ENCODE peak calls at places on chromosome 20, in six cellular contexts. One of them, this sample, is unnamed.

GRCh38 chr20:10171864-10172751 is 46.5 kb upstream of the SNAP25 start:
- DNase-seq in fibroblast of villous mesenchyme: peak; percentile 23
- DNase-seq in tibial artery: peak; percentile 73
- DNase-seq in heart right ventricle: no peak
- DNase-seq in brain microvascular endothelial cell: peak; percentile 4
- DNase-seq in MM.1S: no peak
- DNase-seq in this sample: peak; percentile 57

GRCh38 chr20:25277941-25278521 is 30.1 kb downstream of the PYGB start:
- DNase-seq in fibroblast of villous mesenchyme: no peak
- DNase-seq in heart right ventricle: no peak
- DNase-seq in tibial artery: peak; percentile 57
- DNase-seq in MM.1S: no peak
- DNase-seq in brain microvascular endothelial cell: no peak
- DNase-seq in this sample: no peak

GRCh38 chr20:10047427-10047826 is 12.6 kb downstream of the ANKEF1 start:
- DNase-seq in tibial artery: no peak
- DNase-seq in MM.1S: no peak
- DNase-seq in fibroblast of villous mesenchyme: no peak
- DNase-seq in brain microvascular endothelial cell: no peak
- DNase-seq in heart right ventricle: no peak
- DNase-seq in this sample: no peak

GRCh38 chr20:45128066-45128465 is 3.8 kb upstream of the WFDC12 start:
- DNase-seq in fibroblast of villous mesenchyme: no peak
- DNase-seq in MM.1S: no peak
- DNase-seq in tibial artery: no peak
- DNase-seq in brain microvascular endothelial cell: no peak
- DNase-seq in heart right ventricle: no peak
- DNase-seq in this sample: no peak

GRCh38 chr20:45011108-45011526 is 44.8 kb downstream of the STK4 start:
- DNase-seq in heart right ventricle: peak; percentile 50
- DNase-seq in fibroblast of villous mesenchyme: peak; percentile 73
- DNase-seq in MM.1S: peak; percentile 57
- DNase-seq in tibial artery: no peak
- DNase-seq in brain microvascular endothelial cell: peak; percentile 80
- DNase-seq in this sample: peak; percentile 56

GRCh38 chr20:36101201-36101600 is 53.3 kb upstream of the EPB41L1 start:
- DNase-seq in MM.1S: peak; percentile 86
- DNase-seq in heart right ventricle: no peak
- DNase-seq in tibial artery: no peak
- DNase-seq in brain microvascular endothelial cell: no peak
- DNase-seq in fibroblast of villous mesenchyme: no peak
- DNase-seq in this sample: no peak

GRCh38 chr20:10508468-10509251 is 73.6 kb downstream of the SLX4IP start:
- DNase-seq in brain microvascular endothelial cell: peak; percentile 43
- DNase-seq in fibroblast of villous mesenchyme: peak; percentile 91
- DNase-seq in heart right ventricle: no peak
- DNase-seq in tibial artery: peak; percentile 73
- DNase-seq in MM.1S: no peak
- DNase-seq in this sample: peak; percentile 70

GRCh38 chr20:33909331-33909921 is 84.3 kb upstream of the RALY start:
- DNase-seq in MM.1S: no peak
- DNase-seq in tibial artery: no peak
- DNase-seq in brain microvascular endothelial cell: peak; percentile 91
- DNase-seq in heart right ventricle: no peak
- DNase-seq in fibroblast of villous mesenchyme: peak; percentile 72
- DNase-seq in this sample: peak; percentile 55

GRCh38 chr20:6746901-6747609 is 20.4 kb upstream of the BMP2 start:
- DNase-seq in MM.1S: no peak
- DNase-seq in brain microvascular endothelial cell: peak; percentile 57
- DNase-seq in heart right ventricle: no peak
- DNase-seq in fibroblast of villous mesenchyme: no peak
- DNase-seq in tibial artery: no peak
- DNase-seq in this sample: no peak

GRCh38 chr20:23920408-23920780 is 40.8 kb upstream of the CST5 start:
- DNase-seq in heart right ventricle: no peak
- DNase-seq in brain microvascular endothelial cell: no peak
- DNase-seq in fibroblast of villous mesenchyme: no peak
- DNase-seq in tibial artery: no peak
- DNase-seq in MM.1S: no peak
- DNase-seq in this sample: peak; percentile 44

GRCh38 chr20:63383556-63383955 is 22.4 kb upstream of the CHRNA4 start:
- DNase-seq in brain microvascular endothelial cell: no peak
- DNase-seq in MM.1S: no peak
- DNase-seq in tibial artery: no peak
- DNase-seq in fibroblast of villous mesenchyme: no peak
- DNase-seq in heart right ventricle: no peak
- DNase-seq in this sample: no peak

GRCh38 chr20:22379472-22379871 is 204.9 kb downstream of the FOXA2 start:
- DNase-seq in heart right ventricle: no peak
- DNase-seq in tibial artery: no peak
- DNase-seq in brain microvascular endothelial cell: peak; percentile 54
- DNase-seq in fibroblast of villous mesenchyme: no peak
- DNase-seq in MM.1S: no peak
- DNase-seq in this sample: peak; percentile 1

GRCh38 chr20:63316502-63316921 is 23.5 kb downstream of the COL20A1 start:
- DNase-seq in heart right ventricle: no peak
- DNase-seq in tibial artery: peak; percentile 49
- DNase-seq in fibroblast of villous mesenchyme: no peak
- DNase-seq in brain microvascular endothelial cell: no peak
- DNase-seq in MM.1S: no peak
- DNase-seq in this sample: no peak

GRCh38 chr20:56554869-56555268 is 21.8 kb downstream of the FAM209B start:
- DNase-seq in fibroblast of villous mesenchyme: peak; percentile 97
- DNase-seq in brain microvascular endothelial cell: peak; percentile 92
- DNase-seq in MM.1S: peak; percentile 97
- DNase-seq in tibial artery: no peak
- DNase-seq in heart right ventricle: peak; percentile 81
- DNase-seq in this sample: peak; percentile 97

GRCh38 chr20:44637490-44638372 is 13.8 kb downstream of the ADA start:
- DNase-seq in MM.1S: no peak
- DNase-seq in tibial artery: peak; percentile 83
- DNase-seq in fibroblast of villous mesenchyme: no peak
- DNase-seq in heart right ventricle: peak; percentile 80
- DNase-seq in brain microvascular endothelial cell: no peak
- DNase-seq in this sample: no peak

GRCh38 chr20:22568872-22569344 is 15.5 kb downstream of the FOXA2 start:
- DNase-seq in tibial artery: no peak
- DNase-seq in fibroblast of villous mesenchyme: no peak
- DNase-seq in brain microvascular endothelial cell: no peak
- DNase-seq in MM.1S: no peak
- DNase-seq in heart right ventricle: no peak
- DNase-seq in this sample: no peak

GRCh38 chr20:35447082-35447789 is 8.2 kb upstream of the CEP250 start:
- DNase-seq in tibial artery: peak; percentile 87
- DNase-seq in heart right ventricle: peak; percentile 86
- DNase-seq in brain microvascular endothelial cell: peak; percentile 85
- DNase-seq in fibroblast of villous mesenchyme: peak; percentile 78
- DNase-seq in MM.1S: peak; percentile 86
- DNase-seq in this sample: peak; percentile 89

GRCh38 chr20:48626226-48626937 is 201.4 kb downstream of the PREX1 start:
- DNase-seq in fibroblast of villous mesenchyme: peak; percentile 84
- DNase-seq in heart right ventricle: no peak
- DNase-seq in tibial artery: peak; percentile 77
- DNase-seq in MM.1S: no peak
- DNase-seq in brain microvascular endothelial cell: no peak
- DNase-seq in this sample: no peak

GRCh38 chr20:35561268-35561667 is 19.4 kb downstream of the ERGIC3 start:
- DNase-seq in heart right ventricle: no peak
- DNase-seq in fibroblast of villous mesenchyme: peak; percentile 31
- DNase-seq in MM.1S: peak; percentile 37
- DNase-seq in brain microvascular endothelial cell: peak; percentile 49
- DNase-seq in tibial artery: no peak
- DNase-seq in this sample: peak; percentile 83

GRCh38 chr20:61739832-61740118 is 325.9 kb downstream of the TAF4 start:
- DNase-seq in MM.1S: no peak
- DNase-seq in brain microvascular endothelial cell: no peak
- DNase-seq in tibial artery: no peak
- DNase-seq in fibroblast of villous mesenchyme: no peak
- DNase-seq in heart right ventricle: no peak
- DNase-seq in this sample: no peak

GRCh38 chr20:61743606-61744005 is 322.1 kb downstream of the TAF4 start:
- DNase-seq in MM.1S: no peak
- DNase-seq in fibroblast of villous mesenchyme: no peak
- DNase-seq in brain microvascular endothelial cell: no peak
- DNase-seq in heart right ventricle: no peak
- DNase-seq in tibial artery: no peak
- DNase-seq in this sample: no peak

GRCh38 chr20:61744691-61745396 is 320.8 kb downstream of the TAF4 start:
- DNase-seq in heart right ventricle: no peak
- DNase-seq in tibial artery: no peak
- DNase-seq in MM.1S: no peak
- DNase-seq in fibroblast of villous mesenchyme: no peak
- DNase-seq in brain microvascular endothelial cell: peak; percentile 3
- DNase-seq in this sample: peak; percentile 3

GRCh38 chr20:61739086-61739831 is 326.4 kb downstream of the TAF4 start:
- DNase-seq in tibial artery: no peak
- DNase-seq in brain microvascular endothelial cell: no peak
- DNase-seq in fibroblast of villous mesenchyme: no peak
- DNase-seq in MM.1S: no peak
- DNase-seq in heart right ventricle: no peak
- DNase-seq in this sample: no peak

DNA sequence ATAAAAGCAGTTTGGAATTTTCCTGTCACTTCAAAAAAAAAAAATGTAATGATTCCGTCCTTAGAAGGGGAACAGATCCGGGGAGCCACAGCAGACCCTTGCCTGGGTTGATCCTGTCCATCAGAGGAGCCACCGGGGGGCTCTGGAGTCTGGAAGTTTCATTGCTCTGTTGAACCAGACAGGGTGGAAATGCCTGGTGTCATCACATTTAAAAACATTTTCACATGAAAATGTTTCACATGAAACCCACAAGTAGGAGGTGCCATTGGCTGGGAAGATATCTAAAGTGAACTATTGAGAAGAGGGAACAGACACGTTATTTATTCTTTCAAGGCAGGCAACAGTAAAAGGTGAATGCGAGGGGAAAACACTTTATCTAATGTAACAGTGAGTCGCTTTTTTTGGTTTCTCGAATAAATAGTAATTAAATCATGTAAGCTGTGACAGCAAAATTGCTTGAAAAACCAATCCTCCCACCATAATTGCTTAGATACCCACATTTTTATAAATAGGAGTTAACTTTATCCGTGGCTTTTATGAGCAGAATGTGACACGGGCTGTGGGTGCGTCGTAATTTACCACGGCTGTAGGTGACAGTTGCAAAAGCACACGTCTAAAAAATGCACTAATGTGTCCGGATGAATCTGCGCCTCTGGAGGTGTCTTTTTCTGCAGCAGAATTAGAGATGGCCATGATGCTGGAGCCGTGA is 323.4 kb downstream of the TAF4 start:
- DNase-seq in tibial artery: no peak
- DNase-seq in brain microvascular endothelial cell: no peak
- DNase-seq in fibroblast of villous mesenchyme: peak; percentile 14
- DNase-seq in MM.1S: no peak
- DNase-seq in heart right ventricle: no peak
- DNase-seq in this sample: no peak
- TF ChIP-seq CTCF in tibial artery: no peak
- TF ChIP-seq CTCF in brain microvascular endothelial cell: peak; percentile 8
- TF ChIP-seq CTCF in fibroblast of villous mesenchyme: no peak
- TF ChIP-seq CTCF in MM.1S: no peak
- TF ChIP-seq CTCF in heart right ventricle: no peak
- TF ChIP-seq CTCF in this sample: no peak

GRCh38 chr20:13991311-13991710 is 897 bp upstream of the SEL1L2 start:
- DNase-seq in brain microvascular endothelial cell: no peak
- DNase-seq in fibroblast of villous mesenchyme: no peak
- DNase-seq in MM.1S: no peak
- DNase-seq in heart right ventricle: no peak
- DNase-seq in tibial artery: no peak
- DNase-seq in this sample: no peak

GRCh38 chr20:13996265-13996664 is 949 bp downstream of the MACROD2 start:
- DNase-seq in tibial artery: no peak
- DNase-seq in brain microvascular endothelial cell: no peak
- DNase-seq in heart right ventricle: no peak
- DNase-seq in fibroblast of villous mesenchyme: no peak
- DNase-seq in MM.1S: no peak
- DNase-seq in this sample: no peak

GRCh38 chr20:13990465-13990864 is at the start of gene SEL1L2:
- DNase-seq in brain microvascular endothelial cell: no peak
- DNase-seq in tibial artery: no peak
- DNase-seq in heart right ventricle: no peak
- DNase-seq in fibroblast of villous mesenchyme: no peak
- DNase-seq in MM.1S: no peak
- DNase-seq in this sample: no peak

GRCh38 chr20:13995841-13996240 is 525 bp downstream of the MACROD2 start:
- DNase-seq in brain microvascular endothelial cell: no peak
- DNase-seq in tibial artery: peak; percentile 68
- DNase-seq in MM.1S: no peak
- DNase-seq in fibroblast of villous mesenchyme: no peak
- DNase-seq in heart right ventricle: peak; percentile 3
- DNase-seq in this sample: no peak

GRCh38 chr20:13995086-13995665 is at the start of gene MACROD2:
- DNase-seq in heart right ventricle: peak; percentile 76
- DNase-seq in tibial artery: peak; percentile 93
- DNase-seq in fibroblast of villous mesenchyme: peak; percentile 64
- DNase-seq in brain microvascular endothelial cell: peak; percentile 86
- DNase-seq in MM.1S: no peak
- DNase-seq in this sample: peak; percentile 83
- H3K4me3 ChIP-seq in heart right ventricle: peak within 1 kb of the TSS; percentile 61
- H3K4me3 ChIP-seq in tibial artery: peak within 1 kb of the TSS; percentile 91
- H3K4me3 ChIP-seq in fibroblast of villous mesenchyme: peak within 1 kb of the TSS; percentile 55
- H3K4me3 ChIP-seq in brain microvascular endothelial cell: peak within 1 kb of the TSS; percentile 66
- H3K4me3 ChIP-seq in MM.1S: no peak within 1 kb of the TSS
- H3K4me3 ChIP-seq in this sample: peak within 1 kb of the TSS; percentile 74

DNA sequence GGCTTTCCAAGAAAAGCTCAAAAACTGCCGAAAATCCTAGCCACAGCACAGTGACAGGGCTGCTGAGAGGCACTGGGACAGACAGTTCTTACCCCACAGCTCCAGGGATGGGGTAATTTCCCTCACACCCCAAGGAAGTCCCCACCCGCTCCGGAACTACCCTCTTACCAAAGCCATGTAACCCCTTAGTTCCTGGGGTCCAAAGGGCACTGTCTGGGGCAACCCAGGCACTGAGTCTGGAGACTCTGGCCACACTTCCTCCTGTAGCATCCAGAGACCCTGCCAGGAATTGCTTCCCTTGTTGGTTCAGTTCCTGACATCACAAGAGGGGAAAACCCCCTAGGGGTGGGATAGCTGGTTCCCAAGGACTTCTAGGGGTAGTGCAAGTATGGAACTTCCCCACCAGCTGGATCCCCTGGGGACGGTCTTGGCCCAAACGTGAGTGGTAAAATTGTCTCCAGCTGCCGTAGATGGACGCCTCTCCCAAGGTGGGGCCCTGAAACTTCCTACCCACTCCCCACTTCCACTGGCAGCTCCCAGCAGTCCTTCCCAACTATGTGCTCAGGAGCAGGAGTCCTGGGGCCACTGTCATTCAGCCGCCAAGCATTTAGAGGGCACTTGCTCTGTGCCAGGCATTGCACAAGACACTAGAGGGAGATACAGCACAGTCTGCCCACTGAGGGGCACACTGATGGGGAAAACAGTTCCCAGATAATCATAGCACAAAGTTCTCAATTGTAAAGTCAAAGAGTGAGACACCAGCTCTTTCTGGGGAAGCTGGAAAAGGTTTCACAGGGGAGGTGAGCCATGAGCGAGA is 17.3 kb upstream of the HCK start:
- DNase-seq in heart right ventricle: no peak
- DNase-seq in MM.1S: no peak
- DNase-seq in fibroblast of villous mesenchyme: no peak
- DNase-seq in tibial artery: no peak
- DNase-seq in brain microvascular endothelial cell: no peak
- DNase-seq in this sample: peak; percentile 44
- TF ChIP-seq CTCF in heart right ventricle: peak; percentile 36
- TF ChIP-seq CTCF in MM.1S: peak; percentile 19
- TF ChIP-seq CTCF in fibroblast of villous mesenchyme: peak; percentile 15
- TF ChIP-seq CTCF in tibial artery: no peak
- TF ChIP-seq CTCF in brain microvascular endothelial cell: peak; percentile 24
- TF ChIP-seq CTCF in this sample: no peak

GRCh38 chr20:50789968-50790650 is 4.8 kb upstream of the BCAS4 start:
- DNase-seq in brain microvascular endothelial cell: no peak
- DNase-seq in fibroblast of villous mesenchyme: no peak
- DNase-seq in MM.1S: no peak
- DNase-seq in tibial artery: no peak
- DNase-seq in heart right ventricle: no peak
- DNase-seq in this sample: no peak
- H3K4me3 ChIP-seq in brain microvascular endothelial cell: no peak overlapping the region
- H3K4me3 ChIP-seq in fibroblast of villous mesenchyme: no peak overlapping the region
- H3K4me3 ChIP-seq in MM.1S: no peak overlapping the region
- H3K4me3 ChIP-seq in tibial artery: no peak overlapping the region
- H3K4me3 ChIP-seq in heart right ventricle: no peak overlapping the region
- H3K4me3 ChIP-seq in this sample: no peak overlapping the region